ENCODE peak calls at places on chromosomes 11 and 22, in five cellular contexts. B is mucosa of descending colon, M is MM.1S, X is uterus, C is PC-3. A is an unnamed sample.
A peak's percentile ranks its signal among the peaks of the same experiment; 100 is the strongest.

GRCh38 chr22:35888181-35888870 is 140.3 kb downstream of the RBFOX2 start:
- DNase-seq in B (no peak), M (no peak), C (no peak), X (no peak), A (no peak)

GRCh38 chr11:121643530-121644512 is 191.1 kb upstream of the SORL1-AS1 start:
- DNase-seq in X (no peak), C (no peak), B (no peak), M (no peak), A (peak; percentile 69)

GRCh38 chr11:110065189-110065588 is 28.0 kb upstream of the ZC3H12C start:
- DNase-seq in C (peak; percentile 89), X (no peak), B (no peak), M (no peak), A (no peak)

GRCh38 chr11:117259417-117259816 is 26.9 kb downstream of the RNF214 start:
- DNase-seq in M (no peak), X (no peak), C (peak; percentile 58), B (no peak), A (no peak)

GRCh38 chr11:108994887-108995286 is 330.0 kb downstream of the DDX10 start:
- DNase-seq in B (no peak), X (no peak), C (no peak), M (no peak), A (no peak)

GRCh38 chr11:80417681-80418080 is 976.9 kb upstream of the TENM4 start:
- DNase-seq in X (no peak), M (no peak), B (no peak), C (peak; percentile 47), A (no peak)

GRCh38 chr11:32081129-32081641 is 9.7 kb upstream of the RCN1 start:
- DNase-seq in C (peak; percentile 59), M (peak; percentile 49), B (no peak), X (no peak), A (peak; percentile 46)

GRCh38 chr11:73141031-73141308 is 1.1 kb downstream of the FCHSD2 start:
- DNase-seq in C (peak; percentile 35), B (peak; percentile 60), M (no peak), X (no peak), A (no peak)

GRCh38 chr11:17164361-17165246 is 43.2 kb downstream of the PIK3C2A start:
- DNase-seq in C (no peak), X (no peak), M (peak; percentile 21), B (no peak), A (no peak)

GRCh38 chr11:2975594-2975993 is 16.5 kb downstream of the NAP1L4 start:
- DNase-seq in X (no peak), B (no peak), C (peak; percentile 44), M (peak; percentile 60), A (peak; percentile 42)

GRCh38 chr11:120257346-120257745 is 17.4 kb downstream of the POU2F3 start:
- DNase-seq in C (no peak), M (no peak), X (no peak), B (no peak), A (no peak)

GRCh38 chr11:9577551-9577950 is 4.1 kb downstream of the WEE1 start:
- DNase-seq in X (no peak), B (no peak), M (peak; percentile 52), C (no peak), A (no peak)

GRCh38 chr11:117315285-117316196 is 515 bp downstream of the BACE1 start:
- DNase-seq in C (no peak), X (peak; percentile 33), M (no peak), B (peak; percentile 35), A (no peak)

GRCh38 chr11:104130161-104130560 is 33.8 kb downstream of the PDGFD start:
- DNase-seq in M (no peak), C (no peak), B (no peak), X (no peak), A (no peak)

GRCh38 chr11:91790346-91790745 is 434.3 kb upstream of the FAT3 start:
- DNase-seq in B (no peak), X (no peak), C (no peak), M (no peak), A (no peak)

GRCh38 chr11:9577032-9577431 is 3.6 kb downstream of the WEE1 start:
- DNase-seq in M (no peak), C (no peak), B (no peak), X (no peak), A (no peak)

GRCh38 chr22:41222846-41223507 is 17.8 kb downstream of the CHADL start:
- DNase-seq in M (no peak), B (no peak), X (no peak), C (no peak), A (no peak)

GRCh38 chr11:76801736-76802135 is 18.6 kb downstream of the TSKU start:
- DNase-seq in M (no peak), X (no peak), B (no peak), C (peak; percentile 19), A (no peak)

GRCh38 chr11:109583996-109584395 is 162.0 kb downstream of the C11orf87 start:
- DNase-seq in B (no peak), X (no peak), C (no peak), M (no peak), A (peak; percentile 55)

GRCh38 chr22:22593964-22594656 is 35.0 kb upstream of the PRAME start:
- DNase-seq in B (peak; percentile 48), X (peak; percentile 17), C (peak; percentile 66), M (peak; percentile 73), A (peak; percentile 78)

GRCh38 chr11:94546886-94547285 is 3.2 kb downstream of the FUT4 start:
- DNase-seq in B (peak; percentile 37), X (no peak), C (peak; percentile 31), M (no peak), A (peak; percentile 43)

GRCh38 chr22:17077255-17077654 is 7.5 kb upstream of the IL17RA start:
- DNase-seq in B (no peak), C (peak; percentile 40), X (no peak), M (no peak), A (no peak)

GRCh38 chr11:124069429-124070401 is 28.6 kb upstream of the OR10G7 start:
- DNase-seq in B (peak; percentile 63), X (no peak), M (no peak), C (peak; percentile 63), A (peak; percentile 87)

GRCh38 chr11:103920449-103920848 is 116.0 kb upstream of the DDI1 start:
- DNase-seq in M (no peak), X (no peak), C (no peak), B (no peak), A (no peak)

GRCh38 chr11:29318134-29318845 is 698.5 kb downstream of the KCNA4 start:
- DNase-seq in B (no peak), X (no peak), C (peak; percentile 54), M (no peak), A (no peak)

GRCh38 chr11:78647986-78648875 is 73.6 kb upstream of the NARS2 start:
- DNase-seq in X (no peak), M (no peak), B (no peak), C (no peak), A (no peak)

GRCh38 chr11:116851631-116852030 is 14.2 kb upstream of the APOA1 start:
- DNase-seq in X (no peak), M (no peak), B (peak; percentile 63), C (no peak), A (peak; percentile 65)

GRCh38 chr11:86523738-86524602 is 148.4 kb downstream of the ME3 start:
- DNase-seq in C (peak; percentile 95), B (no peak), X (no peak), M (no peak), A (peak; percentile 50)

GRCh38 chr11:130772266-130773227 is 143.7 kb downstream of the SNX19 start:
- DNase-seq in M (peak; percentile 26), C (peak; percentile 92), X (no peak), B (no peak), A (no peak)

GRCh38 chr22:30224161-30224857 is 22.2 kb downstream of the LIF start:
- DNase-seq in B (no peak), M (peak; percentile 39), C (peak; percentile 79), X (no peak), A (no peak)

GRCh38 chr11:128201006-128201405 is 386.4 kb downstream of the ETS1 start:
- DNase-seq in M (no peak), C (no peak), X (no peak), B (no peak), A (no peak)

GRCh38 chr22:28793976-28794584 is 6.3 kb downstream of the XBP1 start:
- DNase-seq in B (no peak), M (peak; percentile 48), C (no peak), X (no peak), A (no peak)
- H3K4me3 ChIP-seq in B (no peak overlapping the region), M (no peak overlapping the region), C (no peak overlapping the region), X (no peak overlapping the region), A (no peak overlapping the region)

GRCh38 chr22:47605886-47606285 is 843.4 kb downstream of the TBC1D22A start:
- DNase-seq in B (no peak), X (no peak), M (no peak), C (no peak), A (no peak)
- H3K9me3 ChIP-seq in B (no peaks in the 10 kb centered on the region), X (no peaks in the 10 kb centered on the region), M (no peaks in the 10 kb centered on the region), C (no peaks in the 10 kb centered on the region), A (no peaks in the 10 kb centered on the region)

GRCh38 chr11:13461291-13461690 is 1.7 kb downstream of the BTBD10 start:
- DNase-seq in C (no peak), X (no peak), B (no peak), M (no peak), A (no peak)

GRCh38 chr11:13462928-13463778 is at the start of gene BTBD10:
- DNase-seq in X (peak; percentile 95), B (peak; percentile 97), C (peak; percentile 97), M (peak; percentile 97), A (peak; percentile 96)

GRCh38 chr11:13465909-13466371 is 2.9 kb upstream of the BTBD10 start:
- DNase-seq in M (peak; percentile 34), X (no peak), C (peak; percentile 64), B (no peak), A (peak; percentile 79)

GRCh38 chr11:13463779-13464290 is 813 bp upstream of the BTBD10 start:
- DNase-seq in X (no peak), B (no peak), C (no peak), M (peak; percentile 35), A (peak; percentile 28)

DNA sequence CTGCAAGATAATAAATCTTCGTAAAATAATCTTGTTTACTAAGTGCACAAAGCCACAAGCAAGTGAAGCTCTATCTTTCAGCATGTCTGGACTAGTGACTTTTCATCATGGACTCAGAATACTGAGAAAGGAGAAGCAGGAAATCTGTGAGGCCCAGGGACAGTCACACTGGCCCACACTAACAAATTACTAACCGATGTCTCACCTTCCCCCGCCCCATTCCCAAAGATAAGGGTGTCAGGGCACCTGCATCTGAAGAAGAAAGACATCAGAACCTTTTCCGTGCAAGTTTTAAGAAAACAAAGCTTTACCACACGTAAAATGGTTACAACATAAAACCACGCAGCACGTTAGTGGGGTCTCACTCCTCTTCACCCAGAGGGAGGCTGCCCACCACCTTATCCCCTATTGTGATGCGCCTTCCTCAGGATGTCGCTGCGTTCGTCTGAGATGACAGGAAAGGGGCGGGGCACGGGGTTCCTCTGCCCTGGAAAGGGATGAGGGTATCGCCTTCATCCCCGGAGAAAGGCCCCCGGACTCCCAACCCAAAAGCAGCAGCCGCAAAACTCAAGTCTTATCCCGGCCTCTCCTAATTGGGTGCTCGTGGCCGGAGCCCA is 603 bp downstream of the BTBD10 start:
- DNase-seq in X (no peak), M (peak; percentile 29), C (peak; percentile 72), B (peak; percentile 80), A (peak; percentile 68)
- TF ChIP-seq CTCF in X (no peak), M (peak; percentile 10), C (no peak), B (no peak), A (peak; percentile 21)

GRCh38 chr22:20418211-20418788 is 19.3 kb downstream of the SCARF2 start:
- DNase-seq in B (peak; percentile 80), X (peak; percentile 85), C (peak; percentile 71), M (peak; percentile 75), A (peak; percentile 81)
- H3K4me3 ChIP-seq in B (no peak overlapping the region), X (peak overlapping the region; percentile 5), C (peak overlapping the region; percentile 73), M (peak overlapping the region; percentile 73), A (peak overlapping the region; percentile 52)

A was measured in A673.